ENCODE peak calls at places on chromosomes 13 and 19, in six cellular contexts. E is IMR-90, X is ovary, B is breast epithelium, J is uterus, I is upper lobe of left lung. R is an unnamed sample.

GRCh38 chr19:23957660-23958281 is 43.1 kb downstream of the ZNF726 start:
- DNase-seq in E (peak; percentile 82), X (no peak), B (no peak), J (no peak), I (peak; percentile 47), R (no peak)

GRCh38 chr19:17418710-17419109 is 1.1 kb upstream of the MVB12A start:
- DNase-seq in E (no peak), X (no peak), B (no peak), J (no peak), I (no peak), R (no peak)

GRCh38 chr19:43997631-43998290 is 5.0 kb upstream of the ZNF230 start:
- DNase-seq in E (peak; percentile 24), X (no peak), B (no peak), J (no peak), I (no peak), R (no peak)

GRCh38 chr13:33033361-33033812 is 17.2 kb downstream of the KL start:
- DNase-seq in E (no peak), X (no peak), B (no peak), J (no peak), I (peak; percentile 31), R (no peak)

GRCh38 chr13:34970961-34971360 is 28.9 kb downstream of the NBEA start:
- DNase-seq in E (no peak), X (no peak), B (no peak), J (no peak), I (no peak), R (no peak)

GRCh38 chr13:113094410-113094800 is 11.2 kb upstream of the F7 start:
- DNase-seq in E (no peak), X (no peak), B (no peak), J (no peak), I (no peak), R (no peak)

GRCh38 chr13:78659450-78660110 is 625 bp upstream of the OBI1 start:
- DNase-seq in E (peak; percentile 1), X (no peak), B (no peak), J (no peak), I (no peak), R (no peak)

GRCh38 chr13:46668302-46668720 is 115.3 kb downstream of the LRCH1 start:
- DNase-seq in E (peak; percentile 95), X (no peak), B (no peak), J (peak; percentile 74), I (peak; percentile 35), R (no peak)

GRCh38 chr19:38400361-38400760 is 2.5 kb upstream of the FAM98C start:
- DNase-seq in E (no peak), X (no peak), B (no peak), J (no peak), I (no peak), R (no peak)

GRCh38 chr19:6894313-6894712 is 6.9 kb downstream of the ADGRE1 start:
- DNase-seq in E (no peak), X (no peak), B (no peak), J (no peak), I (no peak), R (no peak)

DNA sequence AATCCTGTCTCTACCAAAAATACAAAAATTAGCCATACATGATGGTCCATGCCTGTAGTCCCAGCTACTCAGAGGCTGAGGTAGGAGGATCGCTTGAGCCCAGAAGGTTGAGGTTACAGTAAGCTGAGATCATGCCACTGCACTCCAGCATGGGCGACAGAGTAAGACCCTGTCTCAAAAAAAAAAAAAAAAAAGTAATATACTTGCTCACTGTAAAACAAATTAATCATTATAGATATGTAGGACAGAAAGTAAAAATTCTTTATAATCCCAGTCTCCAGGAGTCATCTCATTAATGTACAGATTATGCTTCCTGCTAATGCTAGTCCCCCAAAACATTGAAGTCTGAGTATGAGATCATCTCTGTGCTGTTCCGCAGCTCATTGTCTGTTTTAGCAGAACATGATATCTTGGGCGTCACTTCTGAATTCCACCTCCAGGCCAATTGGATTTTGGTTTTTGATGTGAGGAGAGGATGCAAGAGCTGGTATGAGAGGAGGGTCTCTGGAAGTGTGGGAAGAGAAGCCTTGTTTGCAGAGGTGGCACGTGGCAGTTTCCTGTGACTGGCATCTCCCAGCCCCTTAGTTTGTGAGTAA is 75.4 kb upstream of the NPAS1 start:
- DNase-seq in E (no peak), X (no peak), B (no peak), J (no peak), I (no peak), R (no peak)
- H3K4me1 ChIP-seq in E (peaks cover 11% of the 10 kb centered on the region), X (peaks cover 8% of the 10 kb centered on the region), B (peaks cover 25% of the 10 kb centered on the region), J (peaks cover 7% of the 10 kb centered on the region), I (peaks cover 27% of the 10 kb centered on the region), R (no peaks in the 10 kb centered on the region)

DNA sequence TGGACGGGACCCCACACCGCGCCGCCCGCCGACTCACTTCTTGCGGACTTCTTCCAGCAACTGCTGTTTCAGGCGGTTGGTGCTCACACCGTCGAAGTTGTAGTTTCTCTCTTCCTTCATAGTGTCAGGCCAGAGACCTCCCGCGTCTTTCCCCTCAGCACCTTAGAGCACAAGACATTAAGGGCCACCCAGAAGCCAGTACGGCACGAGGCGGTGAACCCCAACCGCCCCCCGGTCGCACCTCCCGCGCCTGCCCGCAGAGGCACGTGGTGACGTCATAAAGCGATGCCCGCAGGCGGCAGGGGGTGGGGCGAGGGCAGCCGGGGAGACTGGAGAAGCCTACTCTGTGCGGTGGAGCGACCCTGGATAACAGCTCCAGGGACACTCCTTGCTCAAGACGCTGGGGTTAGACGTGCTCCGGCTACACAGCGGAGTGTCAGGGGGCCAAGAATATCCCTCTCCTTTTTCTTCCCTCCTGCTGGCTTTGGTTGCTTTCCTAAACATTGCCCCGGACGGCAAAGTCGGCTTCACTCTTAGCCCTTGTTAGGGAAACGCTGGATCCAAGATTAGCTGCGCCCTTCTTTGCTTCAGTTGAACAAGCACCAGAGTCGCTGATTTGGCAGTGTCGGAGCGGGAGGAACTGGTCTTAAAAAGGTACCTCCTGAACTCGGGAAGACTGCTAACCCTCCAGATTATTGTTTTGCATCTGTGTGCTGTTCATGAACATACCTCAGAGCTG is at the start of gene CCDC169:
- DNase-seq in E (peak; percentile 51), X (peak; percentile 74), B (peak; percentile 68), J (peak; percentile 62), I (peak; percentile 81), R (peak; percentile 64)
- TF ChIP-seq POLR2A in E (no peak), X (no peak), B (peak; percentile 13), J (no peak), I (no peak), R (no peak)

GRCh38 chr19:15328312-15328711 is 4.0 kb downstream of the BRD4 start:
- DNase-seq in E (no peak), X (no peak), B (no peak), J (no peak), I (peak; percentile 68), R (no peak)

GRCh38 chr19:15332311-15332996 is at the start of gene BRD4:
- DNase-seq in E (peak; percentile 42), X (peak; percentile 86), B (peak; percentile 65), J (peak; percentile 65), I (peak; percentile 67), R (peak; percentile 75)

GRCh38 chr19:15330801-15331418 is 1.4 kb downstream of the BRD4 start:
- DNase-seq in E (peak; percentile 89), X (no peak), B (no peak), J (no peak), I (peak; percentile 52), R (no peak)

GRCh38 chr19:15337202-15337601 is 4.9 kb upstream of the BRD4 start:
- DNase-seq in E (peak; percentile 80), X (no peak), B (no peak), J (no peak), I (no peak), R (no peak)

GRCh38 chr19:15331419-15332310 is 674 bp downstream of the BRD4 start:
- DNase-seq in E (no peak), X (peak; percentile 78), B (no peak), J (peak; percentile 48), I (peak; percentile 47), R (peak; percentile 84)
- H3K4me1 ChIP-seq in E (peaks cover 14% of the 10 kb centered on the region), X (peaks cover 18% of the 10 kb centered on the region), B (peaks cover 22% of the 10 kb centered on the region), J (peaks cover 26% of the 10 kb centered on the region), I (peaks cover 62% of the 10 kb centered on the region), R (peaks cover 43% of the 10 kb centered on the region)

DNA sequence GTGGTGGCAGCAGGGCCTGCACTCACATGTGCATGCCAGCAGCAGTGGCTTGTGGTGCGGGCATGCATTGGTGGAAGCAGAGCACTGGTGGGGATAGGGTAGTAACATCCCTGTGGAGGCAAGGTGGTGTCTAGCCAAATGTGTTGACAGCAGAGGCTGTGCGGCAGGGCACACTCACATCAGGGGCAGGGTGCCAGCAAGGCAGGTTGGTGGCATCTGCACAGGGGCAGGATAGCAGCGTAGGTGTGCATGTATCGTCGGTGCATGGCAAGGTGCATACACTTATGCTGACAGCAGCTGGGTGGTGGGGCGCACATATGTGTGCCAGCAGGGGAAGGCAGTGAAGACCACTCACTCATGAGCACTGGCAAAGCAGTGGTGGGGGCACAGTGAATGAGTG is 211.5 kb upstream of the CSNK1A1L start:
- DNase-seq in E (no peak), X (no peak), B (no peak), J (no peak), I (no peak), R (no peak)
- TF ChIP-seq POLR2A in E (no peak), X (no peak), B (no peak), J (no peak), I (no peak), R (no peak)

GRCh38 chr13:43058318-43058674 is 34.9 kb downstream of the DNAJC15 start:
- DNase-seq in E (peak; percentile 62), X (no peak), B (no peak), J (no peak), I (no peak), R (no peak)
- H3K4me1 ChIP-seq in E (peaks cover 12% of the 10 kb centered on the region), X (no peaks in the 10 kb centered on the region), B (peaks cover 6% of the 10 kb centered on the region), J (no peaks in the 10 kb centered on the region), I (peaks cover 34% of the 10 kb centered on the region), R (no peaks in the 10 kb centered on the region)

GRCh38 chr19:2010135-2010668 is 5.3 kb downstream of the BTBD2 start:
- DNase-seq in E (no peak), X (no peak), B (no peak), J (no peak), I (no peak), R (no peak)
- TF ChIP-seq POLR2A in E (no peak), X (no peak), B (no peak), J (no peak), I (no peak), R (no peak)